ENCODE peak calls at places on chromosomes 13 and 19, in four cellular contexts. One of them, this sample, is unnamed.

GRCh38 chr13:84760956-84761355 is 878.7 kb upstream of the SLITRK1 start:
- DNase-seq in neuronal stem cell: no peak
- DNase-seq in H9: no peak
- DNase-seq in H1: no peak
- DNase-seq in this sample: no peak

GRCh38 chr19:46614114-46614701 is 10.7 kb downstream of the PTGIR start:
- DNase-seq in H1: peak
- DNase-seq in neuronal stem cell: peak
- DNase-seq in H9: peak
- DNase-seq in this sample: peak

GRCh38 chr13:60043262-60043661 is 120.5 kb downstream of the DIAPH3 start:
- DNase-seq in H1: no peak
- DNase-seq in neuronal stem cell: no peak
- DNase-seq in H9: no peak
- DNase-seq in this sample: peak

GRCh38 chr19:44809856-44810554 is 1.1 kb downstream of the BCAM start:
- DNase-seq in H1: no peak
- DNase-seq in neuronal stem cell: no peak
- DNase-seq in H9: no peak
- DNase-seq in this sample: no peak

GRCh38 chr19:46404039-46404883 is 9.1 kb downstream of the CCDC8 start:
- DNase-seq in H1: peak
- DNase-seq in H9: peak
- DNase-seq in neuronal stem cell: no peak
- DNase-seq in this sample: peak

GRCh38 chr19:18086590-18087138 is at the start of gene IL12RB1:
- DNase-seq in H9: no peak
- DNase-seq in H1: no peak
- DNase-seq in neuronal stem cell: no peak
- DNase-seq in this sample: no peak

GRCh38 chr19:56106993-56107392 is 14.1 kb downstream of the ZNF787 start:
- DNase-seq in H9: no peak
- DNase-seq in H1: no peak
- DNase-seq in neuronal stem cell: no peak
- DNase-seq in this sample: no peak

GRCh38 chr19:37506387-37507166 is at the start of gene ZNF793:
- DNase-seq in H1: peak
- DNase-seq in H9: peak
- DNase-seq in neuronal stem cell: peak
- DNase-seq in this sample: peak

GRCh38 chr19:53905787-53906186 is 3.3 kb upstream of the CACNG7 start:
- DNase-seq in H1: no peak
- DNase-seq in H9: no peak
- DNase-seq in neuronal stem cell: no peak
- DNase-seq in this sample: no peak

GRCh38 chr19:51779703-51780102 is 15.3 kb upstream of the FPR3 start:
- DNase-seq in H9: no peak
- DNase-seq in H1: no peak
- DNase-seq in neuronal stem cell: no peak
- DNase-seq in this sample: no peak

GRCh38 chr19:17205237-17206140 is 9.7 kb upstream of the USE1 start:
- DNase-seq in H1: peak
- DNase-seq in H9: peak
- DNase-seq in neuronal stem cell: no peak
- DNase-seq in this sample: peak

DNA sequence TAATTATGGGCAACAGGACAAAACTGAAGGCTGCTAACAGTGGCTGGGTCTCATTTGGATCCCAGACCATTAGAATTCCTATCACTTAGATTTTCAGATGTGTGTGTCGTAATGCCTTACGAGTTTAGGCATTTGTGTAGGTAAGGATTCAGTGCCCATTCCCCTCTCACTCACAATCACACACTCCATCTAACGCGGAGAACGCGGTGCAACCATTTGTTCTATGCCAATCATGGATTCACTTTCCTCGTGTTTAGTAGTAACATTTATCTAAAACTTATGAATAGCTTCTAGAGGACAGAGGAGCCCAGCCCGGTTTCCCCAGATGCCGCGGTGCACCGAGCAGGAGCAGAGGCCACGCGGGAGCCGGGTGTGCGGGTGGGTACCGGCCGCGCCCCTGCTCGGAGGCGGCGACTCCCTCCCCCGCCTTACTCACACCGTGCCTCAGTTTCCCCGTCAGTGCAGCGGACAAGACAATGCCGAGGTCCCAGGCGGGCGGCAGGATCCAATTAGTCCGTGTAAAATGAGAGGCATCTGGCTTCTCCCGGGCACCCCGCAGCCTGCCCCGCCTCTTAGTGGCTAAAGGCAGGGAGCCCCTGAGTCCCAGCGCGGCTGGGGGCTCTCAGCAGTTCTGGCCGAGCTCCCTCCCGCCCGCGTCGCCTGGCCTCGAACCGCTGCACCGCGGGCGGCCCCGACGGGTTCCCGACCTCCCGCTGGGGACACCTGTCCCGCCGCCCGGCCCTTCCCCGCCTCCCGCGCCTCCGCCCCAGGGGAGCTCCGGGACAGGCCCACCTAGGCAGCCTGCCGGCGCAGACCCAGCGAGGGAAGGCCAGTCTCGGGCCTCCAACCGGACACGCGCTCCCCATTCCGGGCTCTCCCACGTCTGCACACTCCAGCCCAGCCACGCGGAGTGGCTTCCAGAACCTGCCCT is 5.9 kb upstream of the C1QTNF9B start:
- DNase-seq in H1: peak
- DNase-seq in neuronal stem cell: no peak
- DNase-seq in H9: no peak
- DNase-seq in this sample: no peak
- H2BK15ac ChIP-seq in H1: no peak
- H2BK15ac ChIP-seq in neuronal stem cell: peak
- H2BK15ac ChIP-seq in H9: no peak
- H2BK15ac ChIP-seq in this sample: peak

GRCh38 chr13:30135868-30136267 is 171.5 kb downstream of the KATNAL1 start:
- DNase-seq in neuronal stem cell: no peak
- DNase-seq in H1: no peak
- DNase-seq in H9: no peak
- DNase-seq in this sample: no peak
- H2BK12ac ChIP-seq in neuronal stem cell: no peak
- H2BK12ac ChIP-seq in H1: no peak
- H2BK12ac ChIP-seq in H9: no peak
- H2BK12ac ChIP-seq in this sample: peak

GRCh38 chr13:38620876-38621275 is 66.0 kb upstream of the FREM2 start:
- DNase-seq in neuronal stem cell: no peak
- DNase-seq in H9: no peak
- DNase-seq in H1: no peak
- DNase-seq in this sample: no peak
- H2BK15ac ChIP-seq in neuronal stem cell: no peak
- H2BK15ac ChIP-seq in H9: no peak
- H2BK15ac ChIP-seq in H1: no peak
- H2BK15ac ChIP-seq in this sample: no peak

GRCh38 chr19:13153627-13154240 is 3.5 kb downstream of the IER2 start:
- DNase-seq in H1: no peak
- DNase-seq in H9: no peak
- DNase-seq in neuronal stem cell: peak
- DNase-seq in this sample: no peak

GRCh38 chr19:13155472-13156284 is 5.5 kb downstream of the IER2 start:
- DNase-seq in H1: peak
- DNase-seq in H9: peak
- DNase-seq in neuronal stem cell: peak
- DNase-seq in this sample: peak

GRCh38 chr19:13152854-13153626 is 2.8 kb downstream of the IER2 start:
- DNase-seq in H1: peak
- DNase-seq in neuronal stem cell: peak
- DNase-seq in H9: peak
- DNase-seq in this sample: peak

GRCh38 chr19:13154911-13155471 is 4.8 kb downstream of the IER2 start:
- DNase-seq in neuronal stem cell: peak
- DNase-seq in H1: peak
- DNase-seq in H9: peak
- DNase-seq in this sample: peak

GRCh38 chr19:13154241-13154778 is 4.1 kb downstream of the IER2 start:
- DNase-seq in H1: peak
- DNase-seq in neuronal stem cell: peak
- DNase-seq in H9: peak
- DNase-seq in this sample: peak
- H2BK12ac ChIP-seq in H1: peak
- H2BK12ac ChIP-seq in neuronal stem cell: no peak
- H2BK12ac ChIP-seq in H9: no peak
- H2BK12ac ChIP-seq in this sample: peak

GRCh38 chr19:48639483-48640375 is 2.5 kb upstream of the DBP start:
- DNase-seq in neuronal stem cell: no peak
- DNase-seq in H1: no peak
- DNase-seq in H9: no peak
- DNase-seq in this sample: no peak

GRCh38 chr19:48637449-48637947 is 319 bp upstream of the DBP start:
- DNase-seq in neuronal stem cell: peak
- DNase-seq in H1: peak
- DNase-seq in H9: peak
- DNase-seq in this sample: peak

GRCh38 chr19:48636859-48637448 is at the start of gene DBP:
- DNase-seq in neuronal stem cell: no peak
- DNase-seq in H9: peak
- DNase-seq in H1: peak
- DNase-seq in this sample: no peak

GRCh38 chr19:48638831-48639381 is 1.7 kb upstream of the DBP start:
- DNase-seq in neuronal stem cell: no peak
- DNase-seq in H1: peak
- DNase-seq in H9: peak
- DNase-seq in this sample: no peak

DNA sequence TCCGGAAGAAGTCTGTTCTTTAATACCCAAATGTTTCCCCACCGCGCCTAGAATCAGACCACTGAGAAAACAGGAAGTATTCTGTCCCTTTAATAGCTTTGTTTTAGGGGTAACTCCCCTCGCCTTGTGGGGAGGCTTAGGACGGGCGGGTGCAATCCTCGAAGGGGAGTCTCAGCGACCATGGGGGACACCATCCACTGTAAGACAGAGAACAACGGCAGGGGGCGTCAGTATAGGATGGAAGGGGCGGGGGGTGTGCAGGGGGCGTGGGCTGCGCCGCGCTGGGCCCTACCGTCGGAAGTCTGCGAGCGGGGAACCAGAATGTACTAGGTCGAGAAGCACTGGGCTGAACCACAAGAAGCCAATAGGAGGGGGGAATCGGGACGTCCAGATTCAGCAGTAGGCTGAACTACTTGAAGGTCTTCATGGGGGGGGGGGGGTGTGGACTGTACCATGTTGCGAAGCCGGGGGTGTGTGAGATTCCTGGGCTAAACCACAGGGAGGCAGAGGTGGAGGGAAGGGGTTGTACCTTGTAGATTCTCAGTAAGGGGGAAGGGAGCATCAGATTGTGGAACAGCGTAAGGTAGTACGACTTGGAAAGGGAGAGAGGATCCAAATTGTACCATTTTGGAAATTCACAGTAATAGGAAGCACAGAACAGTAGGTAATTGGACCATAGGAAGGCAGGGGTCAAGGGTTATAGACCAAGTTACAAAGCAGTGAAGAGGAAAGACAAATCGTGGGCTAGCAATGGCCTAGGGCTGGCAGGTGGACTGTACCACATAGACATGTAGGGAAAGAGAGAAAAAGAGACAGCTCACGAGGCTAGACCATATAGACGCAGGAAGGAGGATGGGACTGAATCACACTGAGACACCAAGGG is 1.0 kb upstream of the DBP start:
- DNase-seq in H1: peak
- DNase-seq in neuronal stem cell: peak
- DNase-seq in H9: peak
- DNase-seq in this sample: peak
- H2BK15ac ChIP-seq in H1: peak
- H2BK15ac ChIP-seq in neuronal stem cell: peak
- H2BK15ac ChIP-seq in H9: no peak
- H2BK15ac ChIP-seq in this sample: peak

GRCh38 chr13:110388141-110388943 is 81.3 kb downstream of the COL4A2 start:
- DNase-seq in H1: no peak
- DNase-seq in H9: peak
- DNase-seq in neuronal stem cell: no peak
- DNase-seq in this sample: peak
- H2BK12ac ChIP-seq in H1: no peak
- H2BK12ac ChIP-seq in H9: no peak
- H2BK12ac ChIP-seq in neuronal stem cell: no peak
- H2BK12ac ChIP-seq in this sample: peak

DNA sequence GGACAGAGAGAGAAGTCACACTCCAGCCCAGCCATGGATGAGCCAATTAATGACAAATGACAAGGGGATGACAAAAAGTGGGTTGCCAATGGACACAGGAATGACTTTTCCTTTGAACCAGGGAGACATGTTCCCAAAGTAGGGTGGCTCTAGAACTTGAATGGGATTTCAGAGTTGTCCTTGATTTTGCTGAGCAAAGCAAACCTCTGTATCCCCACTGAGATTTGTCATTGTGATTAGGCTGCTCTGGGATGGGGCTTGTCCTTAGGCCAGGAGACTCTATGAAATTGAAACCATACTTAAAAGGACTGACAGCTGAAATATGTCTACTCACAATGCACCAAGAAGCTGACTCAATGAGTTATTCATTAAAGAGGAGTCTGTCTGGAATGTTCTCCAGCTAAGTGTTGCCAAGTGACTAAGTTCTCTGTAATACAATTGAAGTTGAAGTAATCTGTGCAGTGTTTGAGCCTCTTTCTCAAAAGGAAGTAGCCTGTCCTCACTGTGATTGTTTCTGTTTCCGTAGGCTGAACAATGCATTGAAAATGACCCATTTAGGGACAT is 69.0 kb upstream of the PCDH9 start:
- DNase-seq in H9: no peak
- DNase-seq in neuronal stem cell: no peak
- DNase-seq in H1: no peak
- DNase-seq in this sample: peak
- H2BK15ac ChIP-seq in H9: no peak
- H2BK15ac ChIP-seq in neuronal stem cell: no peak
- H2BK15ac ChIP-seq in H1: no peak
- H2BK15ac ChIP-seq in this sample: no peak

This sample was measured in mesenchymal stem cell.